ENCODE peak calls at places on chromosomes 4 and X, in four cellular contexts. K is K562, A is GM12878, L is HL-60. G is an unnamed sample.

GRCh38 chr4:45662996-45663395 is 460.9 kb downstream of the GABRG1 start:
- DNase-seq in A (no peak), K (no peak), L (no peak), G (no peak)

GRCh38 chr4:73021634-73022033 is 47.9 kb downstream of the COX18 start:
- DNase-seq in L (peak), A (no peak), K (peak), G (peak)

GRCh38 chrX:123424546-123424945 is 240.5 kb downstream of the GRIA3 start:
- DNase-seq in L (no peak), A (peak), K (no peak), G (no peak)

GRCh38 chr4:140157341-140157740 is 3.4 kb upstream of the MAML3 start:
- DNase-seq in K (no peak), A (no peak), L (no peak), G (no peak)

GRCh38 chr4:101136373-101137370 is 210.7 kb downstream of the PPP3CA start:
- DNase-seq in A (no peak), K (no peak), L (no peak), G (no peak)

GRCh38 chr4:107719211-107719926 is 665 bp downstream of the PAPSS1 start:
- DNase-seq in A (no peak), L (peak), K (peak), G (no peak)

GRCh38 chr4:4680758-4681157 is 138.9 kb upstream of the STX18 start:
- DNase-seq in K (no peak), A (no peak), L (no peak), G (no peak)

GRCh38 chr4:87076690-87077358 is 142.0 kb downstream of the AFF1 start:
- DNase-seq in K (no peak), A (no peak), L (no peak), G (no peak)

GRCh38 chr4:148795156-148795864 is 353.1 kb upstream of the NR3C2 start:
- DNase-seq in L (no peak), A (no peak), K (no peak), G (no peak)

GRCh38 chrX:9315086-9315485 is 149.8 kb upstream of the TBL1X start:
- DNase-seq in A (no peak), K (no peak), L (no peak), G (no peak)

GRCh38 chrX:9311411-9312160 is 153.3 kb upstream of the TBL1X start:
- DNase-seq in L (no peak), A (no peak), K (no peak), G (no peak)

GRCh38 chrX:9312922-9313867 is 151.7 kb upstream of the TBL1X start:
- DNase-seq in K (peak), A (no peak), L (peak), G (peak)

GRCh38 chrX:9308426-9308825 is 156.4 kb upstream of the TBL1X start:
- DNase-seq in A (no peak), L (no peak), K (no peak), G (no peak)

GRCh38 chrX:9310596-9310995 is 154.3 kb upstream of the TBL1X start:
- DNase-seq in K (no peak), L (no peak), A (no peak), G (no peak)
- TF ChIP-seq SPI1 in K (no peak), L (no peak), A (no peak), G (no peak)

GRCh38 chr4:41882622-41883347 is 52.4 kb upstream of the TMEM33 start:
- DNase-seq in K (peak), L (peak), A (no peak), G (peak)
- TF ChIP-seq POLR2AphosphoS5 in K (no peak), L (no peak), A (no peak), G (no peak)

GRCh38 chr4:85496933-85497332 is 22.0 kb downstream of the ARHGAP24 start:
- DNase-seq in K (no peak), L (no peak), A (no peak), G (no peak)
- TF ChIP-seq SPI1 in K (no peak), L (no peak), A (no peak), G (no peak)

DNA sequence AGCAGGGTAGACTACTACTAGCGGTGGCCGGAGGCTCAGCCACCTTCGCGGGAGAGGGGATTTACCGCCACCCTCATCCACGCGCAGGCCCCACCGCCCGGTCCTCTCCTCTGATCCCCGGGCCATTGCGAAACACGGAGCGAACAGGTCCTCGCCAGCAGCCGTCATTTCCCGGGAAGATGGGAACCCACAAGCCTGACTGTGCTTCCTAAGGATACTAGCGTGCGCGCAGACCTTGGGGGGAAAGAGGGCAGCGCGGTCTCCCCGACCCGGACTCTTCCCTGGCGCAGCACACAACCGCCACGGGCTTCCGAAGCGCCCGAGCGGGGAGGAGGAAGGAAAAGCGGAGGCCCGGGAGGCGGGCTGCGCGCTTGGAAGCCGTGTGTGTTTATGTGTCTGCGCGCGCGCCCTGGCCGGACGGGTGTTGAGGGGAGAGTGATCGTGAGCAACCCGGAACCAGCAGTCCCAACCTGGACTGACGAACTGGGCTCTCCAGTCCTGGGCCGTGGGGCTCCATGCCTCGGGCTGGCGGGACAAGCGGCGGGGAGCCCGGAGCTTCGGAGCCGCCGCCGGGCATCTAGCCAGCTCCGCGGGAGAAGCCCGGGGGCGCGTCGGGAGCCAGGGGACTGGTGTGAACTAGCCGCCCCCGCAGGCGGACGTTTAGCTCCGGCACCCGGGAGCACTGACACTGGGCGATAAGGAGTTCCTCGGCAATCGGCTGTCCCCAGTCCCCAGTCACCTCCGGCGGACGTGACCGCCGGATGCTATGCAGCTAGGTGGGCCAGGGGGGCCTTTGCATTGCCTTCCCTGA is 74.6 kb upstream of the BCOR start:
- DNase-seq in L (no peak), A (no peak), K (peak), G (no peak)
- TF ChIP-seq POLR2AphosphoS5 in L (no peak), A (no peak), K (peak), G (no peak)

GRCh38 chr4:176321589-176321988 is 1.8 kb downstream of the SPCS3 start:
- DNase-seq in K (no peak), A (no peak), L (no peak), G (no peak)

GRCh38 chr4:176319237-176319703 is 496 bp upstream of the SPCS3 start:
- DNase-seq in L (no peak), A (no peak), K (no peak), G (no peak)

GRCh38 chr4:176320976-176321361 is 1.2 kb downstream of the SPCS3 start:
- DNase-seq in L (no peak), K (peak), A (no peak), G (no peak)

GRCh38 chr4:176319704-176320339 is at the start of gene SPCS3:
- DNase-seq in K (peak), L (peak), A (peak), G (peak)

GRCh38 chr4:176320340-176320975 is 692 bp downstream of the SPCS3 start:
- DNase-seq in K (peak), L (peak), A (peak), G (peak)
- TF ChIP-seq SPI1 in K (peak), L (peak), A (peak), G (peak)

GRCh38 chr4:76964769-76965168 is 15.2 kb downstream of the SEPTIN11 start:
- DNase-seq in K (no peak), A (no peak), L (no peak), G (no peak)

GRCh38 chr4:76963136-76963477 is 13.6 kb downstream of the SEPTIN11 start:
- DNase-seq in L (no peak), K (no peak), A (no peak), G (no peak)

GRCh38 chr4:76969493-76969892 is 19.9 kb downstream of the SEPTIN11 start:
- DNase-seq in A (no peak), K (peak), L (no peak), G (no peak)

GRCh38 chr4:76968937-76969336 is 19.4 kb downstream of the SEPTIN11 start:
- DNase-seq in L (no peak), A (no peak), K (no peak), G (no peak)

DNA sequence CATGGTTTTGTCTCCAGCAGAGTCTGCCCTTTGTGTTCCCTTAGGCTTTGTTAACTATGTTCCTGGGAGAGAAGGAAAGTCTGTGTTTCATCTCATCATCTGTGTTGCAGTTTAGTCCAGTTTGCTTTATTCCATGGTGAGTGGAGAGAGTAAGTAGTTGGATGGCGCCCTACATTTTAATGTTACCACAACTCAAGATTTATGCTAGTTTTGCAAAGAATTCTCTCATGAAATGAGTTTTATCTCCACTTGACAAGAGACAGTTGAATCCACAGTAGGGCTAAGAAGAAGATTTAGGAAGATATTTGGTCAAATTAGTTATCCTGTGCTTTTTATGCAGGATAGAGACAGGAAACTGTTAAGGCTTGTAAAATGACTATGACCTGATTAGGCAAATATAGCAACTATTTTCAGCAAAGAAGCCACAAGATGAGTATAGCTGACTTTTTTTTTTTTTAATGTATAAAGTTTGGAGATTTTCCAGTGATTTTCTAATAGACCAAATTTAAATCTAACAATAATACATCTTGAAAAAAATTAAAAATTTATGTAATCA is 16.6 kb downstream of the SEPTIN11 start:
- DNase-seq in K (no peak), L (no peak), A (no peak), G (no peak)
- TF ChIP-seq POLR2AphosphoS5 in K (no peak), L (no peak), A (no peak), G (no peak)

GRCh38 chr4:94126669-94127068 is 81.0 kb upstream of the SMARCAD1 start:
- DNase-seq in A (no peak), L (no peak), K (no peak), G (no peak)
- TF ChIP-seq SPI1 in A (no peak), L (no peak), K (no peak), G (no peak)

GRCh38 chr4:186936496-186937375 is 213.1 kb upstream of the FAT1 start:
- DNase-seq in K (no peak), L (no peak), A (no peak), G (no peak)
- TF ChIP-seq POLR2AphosphoS5 in K (no peak), L (no peak), A (no peak), G (no peak)

DNA sequence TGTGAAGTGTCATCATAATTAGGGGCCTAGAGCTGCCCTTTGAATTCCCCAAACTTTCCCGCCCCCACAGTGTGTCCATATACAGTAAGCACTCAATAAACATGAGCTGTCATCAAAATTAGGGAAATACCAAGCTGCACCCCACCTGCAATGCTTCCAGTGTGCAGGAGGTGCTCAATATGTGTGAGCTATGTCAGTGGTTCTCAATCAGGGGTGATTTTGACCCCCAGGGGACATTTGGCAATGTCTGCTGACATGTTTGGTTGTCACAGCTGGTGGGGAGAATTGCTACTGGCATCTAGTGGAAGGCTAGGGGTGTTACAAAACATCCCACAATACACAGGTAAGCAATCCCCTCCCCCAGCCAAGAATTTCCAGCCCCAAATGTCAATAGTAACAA is 750 bp downstream of the CFP start:
- DNase-seq in L (peak), A (no peak), K (no peak), G (no peak)
- TF ChIP-seq SPI1 in L (no peak), A (no peak), K (no peak), G (no peak)

DNA sequence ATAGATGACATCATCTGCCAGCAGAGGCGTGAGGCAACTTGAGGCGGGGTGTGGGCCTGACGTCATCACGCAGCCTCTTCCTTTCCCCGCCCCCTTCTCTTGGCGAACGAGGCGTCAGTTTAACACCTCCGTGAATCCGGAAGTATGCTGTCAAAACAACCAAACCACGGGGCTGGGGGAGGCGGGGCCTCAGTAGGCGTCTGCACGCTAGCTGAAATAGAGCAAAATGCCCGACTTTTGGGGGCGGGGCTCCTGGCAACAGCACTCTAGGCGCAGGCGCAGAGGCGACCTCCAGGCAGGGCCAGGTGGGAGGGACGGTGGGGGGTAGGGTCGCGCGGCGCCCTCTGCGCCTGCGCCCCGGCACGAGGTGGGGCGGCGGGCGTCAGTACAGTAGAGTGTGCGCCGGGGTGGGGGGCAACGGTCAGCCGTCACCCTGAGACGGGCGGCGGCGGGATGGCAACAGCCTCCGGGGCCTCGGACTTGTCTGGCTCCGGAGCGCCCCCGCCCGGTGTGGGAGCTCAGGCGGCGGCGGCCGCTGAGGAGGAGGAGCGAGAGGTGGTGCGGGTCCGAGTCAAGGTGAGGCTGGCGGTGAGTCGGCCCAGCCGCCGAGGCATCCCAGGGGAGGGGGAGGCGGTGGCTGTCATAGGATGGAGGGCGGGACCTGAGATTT is at the start of gene TBC1D25:
- DNase-seq in L (peak), K (peak), A (peak), G (peak)
- TF ChIP-seq POLR2AphosphoS5 in L (no peak), K (no peak), A (no peak), G (no peak)

G was measured in GM12891.